ENCODE peak calls at places on chromosomes 2 and 18, in nine cellular contexts. G, H, Z, W, N, L, C, P and A are unnamed samples.

GRCh38 chr2:84969511-84970265 is 1.3 kb upstream of the KCMF1 start:
- DNase-seq in G (peak), H (peak), Z (peak), W (no peak), N (peak), L (peak), C (no peak), P (peak), A (no peak)

GRCh38 chr2:110678457-110679336 is 834 bp upstream of the BUB1 start:
- DNase-seq in G (peak), H (peak), Z (peak), W (peak), N (peak), L (peak), C (no peak), P (peak), A (peak)

GRCh38 chr2:232239956-232240681 is 138.4 kb upstream of the ALPP start:
- DNase-seq in G (no peak), H (no peak), Z (peak), W (peak), N (peak), L (no peak), C (no peak), P (no peak), A (no peak)

GRCh38 chr2:219627105-219628100 is at the start of gene SLC4A3:
- DNase-seq in G (peak), H (no peak), Z (peak), W (peak), N (peak), L (peak), C (no peak), P (peak), A (peak)

GRCh38 chr18:3032721-3033120 is 19.8 kb upstream of the LPIN2 start:
- DNase-seq in G (no peak), H (no peak), Z (no peak), W (no peak), N (no peak), L (no peak), C (no peak), P (no peak), A (no peak)

GRCh38 chr2:69549421-69549820 is 94.1 kb downstream of the AAK1 start:
- DNase-seq in G (no peak), H (no peak), Z (peak), W (no peak), N (peak), L (peak), C (no peak), P (no peak), A (no peak)

GRCh38 chr18:34857310-34857709 is 147.2 kb downstream of the DTNA start:
- DNase-seq in G (no peak), H (no peak), Z (no peak), W (no peak), N (no peak), L (no peak), C (no peak), P (no peak), A (no peak)

GRCh38 chr2:71611781-71612545 is 158.6 kb downstream of the DYSF start:
- DNase-seq in G (no peak), H (peak), Z (no peak), W (peak), N (no peak), L (no peak), C (no peak), P (no peak), A (peak)

GRCh38 chr2:218438601-218439000 is 19.7 kb downstream of the VIL1 start:
- DNase-seq in G (no peak), H (no peak), Z (no peak), W (peak), N (no peak), L (peak), C (peak), P (no peak), A (no peak)

GRCh38 chr2:18425186-18425585 is 135.3 kb downstream of the RDH14 start:
- DNase-seq in G (no peak), H (no peak), Z (no peak), W (peak), N (no peak), L (peak), C (no peak), P (no peak), A (no peak)

GRCh38 chr18:5503740-5504139 is 40.1 kb downstream of the EPB41L3 start:
- DNase-seq in G (no peak), H (no peak), Z (no peak), W (no peak), N (peak), L (no peak), C (no peak), P (no peak), A (no peak)

GRCh38 chr2:235637906-235638305 is 144.1 kb downstream of the AGAP1 start:
- DNase-seq in G (no peak), H (no peak), Z (no peak), W (no peak), N (no peak), L (no peak), C (no peak), P (no peak), A (no peak)
- H3K27ac ChIP-seq in G (no peak), H (peak), Z (no peak), W (peak), N (no peak), L (no peak), C (no peak), P (no peak), A (no peak)

GRCh38 chr2:81389203-81389602 is 1084.7 kb upstream of the LRRTM1 start:
- DNase-seq in G (no peak), H (no peak), Z (no peak), W (no peak), N (no peak), L (no peak), C (no peak), P (no peak), A (no peak)
- TF ChIP-seq CTCF in G (peak), H (no peak), Z (no peak), W (no peak), N (no peak), L (no peak), C (no peak), P (peak), A (peak)

DNA sequence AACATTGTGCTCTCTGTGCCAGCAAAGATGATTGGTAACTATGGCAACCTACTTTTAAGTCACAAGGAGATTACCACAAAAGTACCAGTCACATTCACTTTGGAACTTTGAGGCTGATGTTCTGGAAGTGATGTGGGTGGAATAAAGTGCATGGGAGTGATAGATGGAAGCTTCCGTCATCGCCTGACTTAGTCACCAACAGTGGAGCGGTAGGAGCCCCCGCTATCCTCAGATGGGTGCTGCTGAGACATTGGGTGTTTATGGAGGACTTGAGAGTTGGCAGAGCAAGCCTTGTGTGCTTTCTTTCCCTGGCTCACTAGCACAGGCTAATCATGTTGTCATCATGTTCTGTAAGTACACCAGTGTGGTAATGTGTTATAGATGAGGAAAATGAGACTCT is 4.6 kb downstream of the PPP1R7 start:
- DNase-seq in G (no peak), H (no peak), Z (peak), W (no peak), N (peak), L (no peak), C (no peak), P (no peak), A (no peak)
- H3K4me3 ChIP-seq in G (no peak), H (no peak), Z (no peak), W (no peak), N (no peak), L (no peak), C (no peak), P (no peak), A (no peak)

DNA sequence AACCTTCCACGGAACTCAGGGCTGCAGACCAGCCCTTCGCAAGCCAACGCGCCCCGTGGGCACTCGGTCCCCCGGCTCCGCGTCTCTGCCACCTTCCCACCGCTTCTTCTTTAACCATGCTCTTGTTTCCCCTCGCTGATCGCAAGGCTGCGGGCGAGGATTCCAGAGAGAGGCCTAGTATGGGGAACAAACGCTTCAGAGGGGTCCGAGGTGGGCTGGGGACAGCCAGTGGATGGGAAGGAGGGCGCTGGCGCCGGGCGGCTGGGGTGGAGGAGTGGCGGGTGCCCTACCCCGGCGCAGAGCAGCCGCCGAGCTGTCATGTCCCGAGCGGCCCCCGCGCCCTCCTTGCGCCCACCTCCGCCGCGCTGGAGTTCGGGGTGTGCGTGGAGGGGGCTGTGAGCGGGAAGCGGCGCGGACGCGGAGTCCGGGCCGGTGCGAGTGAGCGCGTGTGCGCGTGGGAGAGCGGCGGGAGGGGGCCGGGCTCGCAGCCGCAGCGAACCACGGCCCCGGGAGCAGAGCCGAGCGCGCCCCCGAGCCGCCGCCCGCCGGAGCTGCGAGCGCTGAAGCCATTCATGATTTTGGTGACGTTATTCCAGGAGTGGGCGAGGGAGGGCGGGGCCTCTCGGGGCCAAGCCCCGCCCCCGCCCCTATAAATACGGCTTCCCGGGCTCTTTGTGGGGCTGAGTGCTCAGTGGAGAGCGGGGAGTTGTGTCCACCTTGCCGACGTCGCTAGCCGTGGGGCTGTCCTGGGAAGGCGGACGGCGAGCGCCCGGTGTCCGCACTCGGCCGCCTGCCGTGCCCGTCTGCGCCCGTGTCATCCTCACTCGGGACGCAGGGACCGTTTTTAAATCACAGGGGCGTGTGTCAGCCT is at the start of gene LBH:
- DNase-seq in G (peak), H (peak), Z (peak), W (peak), N (peak), L (peak), C (peak), P (peak), A (peak)
- H3K27ac ChIP-seq in G (no peak), H (peak), Z (peak), W (peak), N (peak), L (peak), C (peak), P (no peak), A (peak)

GRCh38 chr18:26656401-26656943 is 108.1 kb upstream of the KCTD1 start:
- DNase-seq in G (no peak), H (no peak), Z (no peak), W (no peak), N (no peak), L (no peak), C (peak), P (peak), A (no peak)

GRCh38 chr18:26656944-26657536 is 108.7 kb upstream of the KCTD1 start:
- DNase-seq in G (peak), H (peak), Z (peak), W (peak), N (peak), L (peak), C (peak), P (peak), A (peak)

GRCh38 chr18:26654173-26655009 is 106.0 kb upstream of the KCTD1 start:
- DNase-seq in G (no peak), H (no peak), Z (no peak), W (no peak), N (no peak), L (no peak), C (no peak), P (no peak), A (no peak)

GRCh38 chr18:26655010-26655613 is 106.8 kb upstream of the KCTD1 start:
- DNase-seq in G (no peak), H (peak), Z (peak), W (no peak), N (no peak), L (peak), C (no peak), P (no peak), A (no peak)

DNA sequence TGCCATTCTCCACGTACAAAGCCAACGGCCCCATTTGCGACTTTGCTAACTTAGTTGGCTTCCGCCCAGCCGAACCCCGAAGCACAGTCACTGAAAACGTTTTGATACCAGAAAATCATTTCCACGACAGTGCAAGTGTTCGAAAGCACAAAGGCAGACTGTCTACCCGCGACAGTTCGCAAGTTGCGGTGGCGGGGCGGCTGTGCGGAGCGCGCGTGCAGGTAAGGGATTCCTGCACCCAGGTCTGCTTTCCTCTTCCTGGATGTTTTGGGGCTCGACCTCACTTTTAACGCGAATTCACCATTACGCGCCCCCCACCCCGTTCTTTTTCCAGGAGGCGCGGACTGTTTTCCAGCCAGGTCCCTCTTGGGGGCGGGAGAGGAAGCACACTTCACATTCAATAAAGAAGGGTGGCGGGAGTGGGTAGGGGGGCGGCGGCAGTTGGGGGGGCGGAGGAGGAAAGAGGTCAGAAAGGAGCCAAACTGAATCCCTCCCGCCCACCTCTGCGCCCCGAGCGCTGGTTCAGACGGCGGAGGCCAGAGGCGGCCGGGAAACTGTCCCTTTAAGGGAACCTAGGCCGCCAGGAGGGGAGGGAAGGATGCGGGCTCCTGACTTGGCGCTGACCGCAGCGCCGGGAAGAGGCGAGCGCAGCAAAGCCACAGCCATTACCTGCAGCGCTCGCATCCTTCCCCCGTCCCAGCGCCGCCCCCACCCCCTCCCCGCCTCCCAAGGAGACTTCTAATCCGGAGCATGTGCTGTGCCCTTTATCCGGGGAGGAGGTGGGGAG is 107.5 kb upstream of the KCTD1 start:
- DNase-seq in G (peak), H (peak), Z (peak), W (peak), N (peak), L (peak), C (peak), P (peak), A (peak)
- TF ChIP-seq CTCF in G (no peak), H (no peak), Z (peak), W (peak), N (no peak), L (peak), C (peak), P (peak), A (no peak)

DNA sequence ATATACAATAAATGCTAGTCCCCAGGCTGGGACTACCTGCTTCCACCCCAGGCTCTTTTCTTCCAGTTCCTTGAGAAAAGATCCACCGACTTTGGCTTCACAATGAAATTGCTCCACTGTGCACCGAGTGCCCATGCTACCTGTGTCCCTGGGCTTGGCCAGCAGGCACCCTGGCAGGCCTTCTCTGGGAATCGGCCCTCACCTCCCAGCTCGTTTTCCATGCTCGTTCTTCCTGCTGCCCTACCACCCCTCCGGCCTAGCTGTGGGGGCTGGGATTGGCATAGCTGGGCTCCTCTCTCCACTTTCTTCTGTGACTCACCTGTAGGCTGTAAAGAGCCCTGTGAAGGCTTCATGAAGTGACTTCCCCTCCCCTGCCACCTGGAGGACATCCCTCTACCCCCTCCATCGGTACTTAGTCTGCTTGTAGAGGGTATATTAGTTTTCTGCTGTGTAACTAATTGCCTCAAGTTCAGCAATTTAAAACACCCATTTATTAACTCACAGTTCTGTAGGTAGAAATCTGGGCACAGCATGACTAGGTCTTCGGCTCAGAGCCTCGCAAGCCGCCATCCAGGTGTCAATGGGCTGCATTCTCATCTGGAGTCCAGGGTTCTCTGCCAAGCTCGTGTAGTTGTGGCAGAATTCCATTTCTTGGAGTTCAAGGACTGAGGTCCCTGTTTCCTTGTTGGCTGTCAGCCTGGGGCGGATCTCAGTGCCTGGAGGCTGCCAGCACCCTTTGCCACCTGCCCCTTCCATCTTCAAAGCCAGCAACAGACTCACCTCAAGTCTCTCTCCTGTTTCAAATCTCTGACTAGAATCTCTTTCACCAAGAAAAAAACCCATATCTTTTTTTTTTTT is 57.6 kb downstream of the DPYSL5 start:
- DNase-seq in G (no peak), H (peak), Z (no peak), W (no peak), N (no peak), L (no peak), C (no peak), P (no peak), A (no peak)
- H3K4me3 ChIP-seq in G (no peak), H (no peak), Z (no peak), W (no peak), N (no peak), L (no peak), C (no peak), P (no peak), A (no peak)

DNA sequence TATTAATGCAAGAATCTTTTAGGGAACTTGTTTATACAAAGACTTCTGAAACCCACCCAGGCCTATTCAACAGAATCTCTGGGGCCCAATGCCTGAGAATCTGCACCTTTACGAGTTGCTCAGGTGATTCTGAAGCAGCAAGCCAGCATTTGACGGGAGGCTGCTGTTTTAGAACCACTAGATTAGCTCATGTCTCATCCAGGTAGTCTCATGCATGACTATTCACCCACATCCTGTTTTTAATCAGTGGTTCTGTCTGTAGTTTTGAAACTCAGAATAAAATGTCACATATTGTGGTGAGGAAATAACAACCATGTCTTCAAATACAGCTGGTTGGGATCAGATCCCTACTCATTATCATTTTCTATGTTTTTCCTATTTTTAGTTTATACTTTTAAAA is 39.5 kb downstream of the CYTIP start:
- DNase-seq in G (peak), H (no peak), Z (peak), W (no peak), N (no peak), L (no peak), C (no peak), P (no peak), A (no peak)
- H3K27ac ChIP-seq in G (peak), H (peak), Z (no peak), W (no peak), N (no peak), L (no peak), C (no peak), P (no peak), A (no peak)